ENCODE peak calls at places on chromosomes 5 and 9, in five cellular contexts. S is H1, Q is HepG2, P is K562, V is HCT116. E is an unnamed sample.
A peak's percentile ranks its signal among the peaks of the same experiment; 100 is the strongest.

GRCh38 chr5:172556971-172557461 is 84.0 kb upstream of the NEURL1B start:
- DNase-seq in S (no peak), V (no peak), Q (no peak), P (no peak), E (no peak)

GRCh38 chr5:103778915-103779314 is 216.3 kb upstream of the NUDT12 start:
- DNase-seq in S (no peak), V (no peak), P (no peak), Q (no peak), E (no peak)

GRCh38 chr9:93005876-93006275 is 52.6 kb upstream of the SUSD3 start:
- DNase-seq in P (no peak), S (no peak), Q (no peak), V (no peak), E (no peak)

GRCh38 chr5:174464504-174465165 is 259.7 kb upstream of the MSX2 start:
- DNase-seq in Q (no peak), V (no peak), S (no peak), P (no peak), E (no peak)

GRCh38 chr9:2478421-2478820 is 143.2 kb upstream of the VLDLR start:
- DNase-seq in Q (no peak), P (no peak), V (no peak), S (no peak), E (no peak)

GRCh38 chr9:113579270-113580040 is 115.9 kb downstream of the RGS3 start:
- DNase-seq in V (no peak), P (no peak), S (no peak), Q (no peak), E (no peak)

GRCh38 chr9:35374910-35375309 is 115.0 kb upstream of the RUSC2 start:
- DNase-seq in S (no peak), V (no peak), P (no peak), Q (no peak), E (no peak)

GRCh38 chr5:87394407-87394806 is 18.3 kb downstream of the CCNH start:
- DNase-seq in S (no peak), V (no peak), P (no peak), Q (no peak), E (no peak)

GRCh38 chr5:112923148-112923917 is 1.3 kb upstream of the REEP5 start:
- DNase-seq in V (no peak), Q (no peak), S (no peak), P (no peak), E (no peak)

GRCh38 chr9:132555528-132555927 is 26.9 kb upstream of the BARHL1 start:
- DNase-seq in S (no peak), Q (no peak), V (no peak), P (no peak), E (no peak)

GRCh38 chr9:33263936-33264472 is 504 bp downstream of the BAG1 start:
- DNase-seq in V (no peak), P (no peak), S (no peak), Q (peak; percentile 10), E (no peak)

GRCh38 chr5:122286547-122286946 is 25.5 kb upstream of the SNCAIP start:
- DNase-seq in Q (no peak), P (no peak), V (no peak), S (no peak), E (no peak)

GRCh38 chr5:64207978-64208377 is 42.3 kb downstream of the RNF180 start:
- DNase-seq in V (no peak), S (no peak), Q (peak; percentile 8), P (no peak), E (no peak)

GRCh38 chr5:123545506-123545905 is 33.5 kb downstream of the CSNK1G3 start:
- DNase-seq in Q (no peak), V (no peak), S (no peak), P (peak; percentile 19), E (peak; percentile 22)

GRCh38 chr5:81214848-81215247 is 18.3 kb upstream of the CKMT2 start:
- DNase-seq in S (no peak), V (no peak), P (no peak), Q (no peak), E (no peak)

GRCh38 chr5:34571380-34572041 is 84.6 kb upstream of the RAI14 start:
- DNase-seq in V (no peak), S (no peak), Q (no peak), P (no peak), E (no peak)

GRCh38 chr9:112283854-112284253 is 49.6 kb downstream of the PTBP3 start:
- DNase-seq in Q (no peak), V (no peak), P (no peak), S (no peak), E (no peak)

GRCh38 chr5:88847410-88847809 is 35.6 kb downstream of the MEF2C start:
- DNase-seq in V (no peak), Q (no peak), S (no peak), P (no peak), E (no peak)

GRCh38 chr5:147558826-147559225 is 49.0 kb upstream of the DPYSL3 start:
- DNase-seq in V (no peak), P (no peak), S (peak; percentile 74), Q (no peak), E (no peak)

GRCh38 chr5:56128166-56128565 is 105.0 kb downstream of the ANKRD55 start:
- DNase-seq in V (no peak), Q (no peak), P (no peak), S (no peak), E (no peak)

GRCh38 chr5:106312360-106312759 is 1358.4 kb downstream of the EFNA5 start:
- DNase-seq in V (no peak), S (no peak), Q (no peak), P (no peak), E (no peak)

GRCh38 chr9:92097997-92098482 is 17.2 kb downstream of the SPTLC1 start:
- DNase-seq in P (no peak), Q (no peak), S (no peak), V (peak; percentile 93), E (peak; percentile 87)

GRCh38 chr9:34600908-34601307 is 11.0 kb downstream of the RPP25L start:
- DNase-seq in P (no peak), S (no peak), Q (no peak), V (no peak), E (no peak)

GRCh38 chr9:121984726-121985402 is 108.2 kb downstream of the TTLL11 start:
- DNase-seq in P (no peak), Q (no peak), S (no peak), V (no peak), E (no peak)

GRCh38 chr5:6056280-6056679 is 322.1 kb downstream of the MED10 start:
- DNase-seq in V (no peak), S (no peak), Q (no peak), P (no peak), E (no peak)
- H3K4me1 ChIP-seq in V (no peaks in the 10 kb centered on the region), S (no peaks in the 10 kb centered on the region), Q (no peaks in the 10 kb centered on the region), P (no peaks in the 10 kb centered on the region), E (no peaks in the 10 kb centered on the region)

GRCh38 chr9:78005231-78006002 is 26.2 kb downstream of the GNAQ start:
- DNase-seq in S (no peak), Q (no peak), P (no peak), V (no peak), E (no peak)

GRCh38 chr9:78001946-78002731 is 29.5 kb downstream of the GNAQ start:
- DNase-seq in S (no peak), P (no peak), V (no peak), Q (peak; percentile 40), E (no peak)

GRCh38 chr9:78003730-78004129 is 27.9 kb downstream of the GNAQ start:
- DNase-seq in S (no peak), P (no peak), V (no peak), Q (no peak), E (no peak)

GRCh38 chr9:78006734-78007133 is 24.9 kb downstream of the GNAQ start:
- DNase-seq in P (no peak), V (no peak), Q (no peak), S (no peak), E (no peak)

DNA sequence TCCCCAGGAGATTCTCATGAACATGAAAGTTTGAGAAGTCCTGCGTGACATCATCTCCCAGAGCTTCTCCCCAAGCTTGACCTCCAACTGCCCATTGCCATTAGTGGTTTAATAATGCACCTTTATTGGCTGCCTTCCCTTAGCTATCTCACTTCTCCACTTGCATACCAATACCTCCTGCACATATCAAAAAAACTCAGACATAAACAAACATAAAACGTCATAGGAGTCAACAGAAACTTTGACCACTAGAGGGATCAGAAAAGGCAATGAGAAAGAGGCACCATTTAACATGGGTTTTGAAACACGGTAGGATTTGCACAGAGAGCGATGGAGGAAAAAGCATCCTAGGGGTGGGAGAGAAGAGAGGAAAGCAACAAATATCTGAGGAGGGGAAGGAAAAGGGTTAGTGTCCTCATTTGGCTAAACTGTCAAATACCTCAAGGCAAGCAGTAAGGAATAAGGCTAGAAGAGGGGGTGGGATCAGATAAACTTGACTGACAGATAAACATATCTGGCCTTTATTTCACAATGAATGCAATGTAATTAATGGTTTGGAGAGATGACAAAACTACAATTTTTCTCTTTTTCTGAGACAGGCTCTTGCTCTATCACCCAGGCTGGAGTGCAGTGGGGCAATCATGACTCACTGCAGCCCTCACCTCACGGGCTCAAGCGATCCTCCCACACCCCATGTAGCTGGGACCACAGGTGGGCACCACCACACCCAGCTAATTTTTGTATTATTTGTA is 27.0 kb downstream of the GNAQ start:
- DNase-seq in S (no peak), Q (peak; percentile 85), P (peak; percentile 22), V (peak; percentile 2), E (no peak)
- TF ChIP-seq SIN3A in S (no peak), Q (no peak), P (no peak), V (no peak), E (no peak)

GRCh38 chr5:124701873-124702272 is 44.6 kb downstream of the ZNF608 start:
- DNase-seq in S (no peak), V (no peak), P (no peak), Q (no peak), E (no peak)

GRCh38 chr5:124700930-124701458 is 45.4 kb downstream of the ZNF608 start:
- DNase-seq in V (no peak), P (no peak), Q (no peak), S (no peak), E (no peak)

GRCh38 chr5:124698774-124699173 is 47.7 kb downstream of the ZNF608 start:
- DNase-seq in S (no peak), P (no peak), V (no peak), Q (no peak), E (no peak)

GRCh38 chr5:124702442-124703024 is 43.9 kb downstream of the ZNF608 start:
- DNase-seq in V (no peak), P (no peak), Q (no peak), S (no peak), E (no peak)

DNA sequence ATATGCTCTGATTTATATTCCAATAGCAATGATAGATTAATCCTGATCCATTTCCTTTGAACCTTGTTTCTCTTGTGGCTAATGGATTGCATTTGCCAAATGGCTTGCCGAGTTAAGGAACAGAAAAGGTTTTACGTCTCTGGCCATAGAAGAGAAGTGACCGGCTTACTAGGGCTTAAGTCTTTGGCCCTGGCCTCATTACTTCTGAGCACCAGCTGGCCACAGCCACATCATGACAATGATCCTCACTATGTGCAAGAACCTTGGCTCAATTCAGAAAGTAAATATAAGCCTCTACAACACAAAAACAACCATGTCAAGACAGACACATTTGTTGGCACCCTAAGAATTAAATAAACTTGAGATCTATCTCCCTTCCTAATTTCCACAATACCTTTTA is 46.1 kb downstream of the ZNF608 start:
- DNase-seq in S (no peak), V (no peak), P (no peak), Q (no peak), E (no peak)
- H3K4me1 ChIP-seq in S (peaks cover 37% of the 10 kb centered on the region), V (no peaks in the 10 kb centered on the region), P (no peaks in the 10 kb centered on the region), Q (peaks cover 7% of the 10 kb centered on the region), E (peaks cover 88% of the 10 kb centered on the region)

DNA sequence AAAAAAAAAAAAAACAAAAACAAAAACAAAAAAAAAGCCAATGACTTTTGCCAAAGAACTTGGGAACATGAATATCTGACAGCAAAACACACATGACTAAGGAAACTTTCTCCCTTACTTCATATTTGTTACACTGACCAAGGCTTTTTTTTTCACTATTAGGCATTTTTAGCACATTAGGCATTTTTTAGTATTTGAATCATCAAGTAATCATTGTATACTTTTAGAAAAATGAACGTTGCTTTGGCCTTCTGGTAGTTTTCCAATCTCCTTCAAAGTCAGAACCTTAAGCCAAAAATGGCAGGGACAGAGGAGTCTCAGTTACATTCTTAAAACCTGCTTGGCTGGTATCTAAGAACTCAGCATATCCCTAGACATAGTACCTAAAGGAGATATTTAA is 19.3 kb downstream of the NREP start:
- DNase-seq in Q (no peak), P (no peak), S (no peak), V (no peak), E (no peak)
- TF ChIP-seq SIN3A in Q (no peak), P (no peak), S (no peak), V (no peak), E (no peak)

E was measured in Panc1.